ENCODE peak calls at places on chromosomes 5 and 9, in six cellular contexts. F, C, Z, B, M and H are unnamed samples.

GRCh38 chr5:137808503-137809135 is 54.5 kb upstream of the HNRNPA0 start:
- DNase-seq in M (no peak), Z (no peak), F (no peak), C (no peak), B (no peak), H (no peak)

GRCh38 chr5:174610968-174611367 is 113.4 kb upstream of the MSX2 start:
- DNase-seq in B (no peak), F (no peak), M (peak), C (no peak), Z (no peak), H (no peak)

GRCh38 chr5:151126199-151126645 is 31.4 kb downstream of the ANXA6 start:
- DNase-seq in B (peak), C (peak), Z (peak), F (peak), M (peak), H (peak)

GRCh38 chr5:8857051-8857450 is 688.8 kb downstream of the SEMA5A start:
- DNase-seq in M (no peak), Z (no peak), B (no peak), C (no peak), F (no peak), H (no peak)

GRCh38 chr5:81235287-81236072 is 2.4 kb downstream of the CKMT2 start:
- DNase-seq in B (no peak), M (peak), C (no peak), F (peak), Z (no peak), H (no peak)

GRCh38 chr5:59132131-59132530 is 549.3 kb downstream of the RAB3C start:
- DNase-seq in B (no peak), F (no peak), M (no peak), Z (no peak), C (no peak), H (no peak)

GRCh38 chr9:136310273-136311030 is 6.6 kb upstream of the CCDC187 start:
- DNase-seq in M (no peak), B (no peak), C (no peak), F (no peak), Z (no peak), H (no peak)

GRCh38 chr5:62305358-62305714 is 670 bp upstream of the KIF2A start:
- DNase-seq in B (no peak), F (no peak), Z (no peak), C (no peak), M (no peak), H (no peak)

GRCh38 chr5:95958308-95959014 is 3.2 kb downstream of the ELL2 start:
- DNase-seq in Z (no peak), B (no peak), C (no peak), M (no peak), F (no peak), H (no peak)

GRCh38 chr9:134734270-134734669 is 92.7 kb downstream of the COL5A1 start:
- DNase-seq in M (peak), F (peak), B (peak), C (no peak), Z (no peak), H (no peak)

GRCh38 chr5:164302533-164303235 is 797.3 kb downstream of the MAT2B start:
- DNase-seq in Z (no peak), C (no peak), B (no peak), M (peak), F (no peak), H (no peak)

GRCh38 chr9:132945186-132946130 is 1.0 kb upstream of the TSC1 start:
- DNase-seq in Z (no peak), F (no peak), M (no peak), C (no peak), B (no peak), H (no peak)